ENCODE peak calls at places on chromosome 9, in nine cellular contexts. One of them, this sample, is unnamed.
A peak's percentile ranks its signal among the peaks of the same experiment; 100 is the strongest.

GRCh38 chr9:18684608-18685317 is 210.8 kb downstream of the ADAMTSL1 start:
- DNase-seq in GM20000: no peak
- DNase-seq in B cell: no peak
- DNase-seq in cardiac fibroblast: no peak
- DNase-seq in DMS153: no peak
- DNase-seq in bronchial epithelial cell: no peak
- DNase-seq in left ventricle myocardium inferior: no peak
- DNase-seq in HTR-8/SVneo: no peak
- DNase-seq in NCI-H460: no peak
- DNase-seq in this sample: no peak

GRCh38 chr9:22731786-22732185 is 285.2 kb downstream of the DMRTA1 start:
- DNase-seq in GM20000: no peak
- DNase-seq in B cell: no peak
- DNase-seq in cardiac fibroblast: no peak
- DNase-seq in DMS153: no peak
- DNase-seq in bronchial epithelial cell: no peak
- DNase-seq in left ventricle myocardium inferior: no peak
- DNase-seq in HTR-8/SVneo: no peak
- DNase-seq in NCI-H460: no peak
- DNase-seq in this sample: no peak

GRCh38 chr9:93198117-93198838 is 14.3 kb downstream of the WNK2 start:
- DNase-seq in GM20000: no peak
- DNase-seq in B cell: no peak
- DNase-seq in cardiac fibroblast: no peak
- DNase-seq in DMS153: peak; percentile 27
- DNase-seq in bronchial epithelial cell: no peak
- DNase-seq in left ventricle myocardium inferior: no peak
- DNase-seq in HTR-8/SVneo: no peak
- DNase-seq in NCI-H460: no peak
- DNase-seq in this sample: no peak

GRCh38 chr9:133799106-133799505 is 61.0 kb upstream of the SARDH start:
- DNase-seq in GM20000: no peak
- DNase-seq in B cell: no peak
- DNase-seq in cardiac fibroblast: no peak
- DNase-seq in DMS153: no peak
- DNase-seq in bronchial epithelial cell: no peak
- DNase-seq in left ventricle myocardium inferior: no peak
- DNase-seq in HTR-8/SVneo: no peak
- DNase-seq in NCI-H460: no peak
- DNase-seq in this sample: no peak

GRCh38 chr9:133163559-133164208 is at the start of gene GBGT1:
- DNase-seq in GM20000: peak; percentile 79
- DNase-seq in B cell: peak; percentile 81
- DNase-seq in cardiac fibroblast: peak; percentile 36
- DNase-seq in DMS153: no peak
- DNase-seq in bronchial epithelial cell: no peak
- DNase-seq in left ventricle myocardium inferior: peak; percentile 84
- DNase-seq in HTR-8/SVneo: peak; percentile 68
- DNase-seq in NCI-H460: no peak
- DNase-seq in this sample: no peak

GRCh38 chr9:120873512-120873911 is 3.5 kb downstream of the PHF19 start:
- DNase-seq in GM20000: no peak
- DNase-seq in B cell: no peak
- DNase-seq in cardiac fibroblast: no peak
- DNase-seq in DMS153: peak; percentile 54
- DNase-seq in bronchial epithelial cell: peak; percentile 93
- DNase-seq in left ventricle myocardium inferior: no peak
- DNase-seq in HTR-8/SVneo: no peak
- DNase-seq in NCI-H460: no peak
- DNase-seq in this sample: peak; percentile 59

GRCh38 chr9:119322137-119322695 is 47.0 kb downstream of the BRINP1 start:
- DNase-seq in GM20000: no peak
- DNase-seq in B cell: no peak
- DNase-seq in cardiac fibroblast: no peak
- DNase-seq in DMS153: no peak
- DNase-seq in bronchial epithelial cell: no peak
- DNase-seq in left ventricle myocardium inferior: peak; percentile 29
- DNase-seq in HTR-8/SVneo: no peak
- DNase-seq in NCI-H460: no peak
- DNase-seq in this sample: no peak

GRCh38 chr9:135151905-135152304 is 64.4 kb downstream of the OLFM1 start:
- DNase-seq in GM20000: no peak
- DNase-seq in B cell: no peak
- DNase-seq in cardiac fibroblast: no peak
- DNase-seq in DMS153: no peak
- DNase-seq in bronchial epithelial cell: no peak
- DNase-seq in left ventricle myocardium inferior: no peak
- DNase-seq in HTR-8/SVneo: no peak
- DNase-seq in NCI-H460: no peak
- DNase-seq in this sample: no peak

GRCh38 chr9:110255064-110255416 is 1.3 kb downstream of the TXN start:
- DNase-seq in GM20000: no peak
- DNase-seq in B cell: no peak
- DNase-seq in cardiac fibroblast: no peak
- DNase-seq in DMS153: no peak
- DNase-seq in bronchial epithelial cell: no peak
- DNase-seq in left ventricle myocardium inferior: no peak
- DNase-seq in HTR-8/SVneo: no peak
- DNase-seq in NCI-H460: no peak
- DNase-seq in this sample: no peak

GRCh38 chr9:36959681-36960574 is 74.1 kb downstream of the PAX5 start:
- DNase-seq in GM20000: no peak
- DNase-seq in B cell: no peak
- DNase-seq in cardiac fibroblast: no peak
- DNase-seq in DMS153: no peak
- DNase-seq in bronchial epithelial cell: peak; percentile 17
- DNase-seq in left ventricle myocardium inferior: no peak
- DNase-seq in HTR-8/SVneo: no peak
- DNase-seq in NCI-H460: no peak
- DNase-seq in this sample: no peak

GRCh38 chr9:18385676-18386075 is 88.3 kb upstream of the ADAMTSL1 start:
- DNase-seq in GM20000: no peak
- DNase-seq in B cell: no peak
- DNase-seq in cardiac fibroblast: no peak
- DNase-seq in DMS153: no peak
- DNase-seq in bronchial epithelial cell: no peak
- DNase-seq in left ventricle myocardium inferior: no peak
- DNase-seq in HTR-8/SVneo: no peak
- DNase-seq in NCI-H460: no peak
- DNase-seq in this sample: no peak

GRCh38 chr9:118640836-118641557 is 728.2 kb downstream of the BRINP1 start:
- DNase-seq in GM20000: no peak
- DNase-seq in B cell: no peak
- DNase-seq in cardiac fibroblast: no peak
- DNase-seq in DMS153: no peak
- DNase-seq in bronchial epithelial cell: peak; percentile 28
- DNase-seq in left ventricle myocardium inferior: no peak
- DNase-seq in HTR-8/SVneo: no peak
- DNase-seq in NCI-H460: no peak
- DNase-seq in this sample: no peak

GRCh38 chr9:35193762-35194161 is 32.0 kb downstream of the UNC13B start:
- DNase-seq in GM20000: no peak
- DNase-seq in B cell: no peak
- DNase-seq in cardiac fibroblast: peak; percentile 2
- DNase-seq in DMS153: no peak
- DNase-seq in bronchial epithelial cell: no peak
- DNase-seq in left ventricle myocardium inferior: no peak
- DNase-seq in HTR-8/SVneo: no peak
- DNase-seq in NCI-H460: no peak
- DNase-seq in this sample: no peak

GRCh38 chr9:93501406-93501805 is 48.0 kb upstream of the FAM120AOS start:
- DNase-seq in GM20000: no peak
- DNase-seq in B cell: no peak
- DNase-seq in cardiac fibroblast: no peak
- DNase-seq in DMS153: no peak
- DNase-seq in bronchial epithelial cell: peak; percentile 11
- DNase-seq in left ventricle myocardium inferior: no peak
- DNase-seq in HTR-8/SVneo: peak; percentile 5
- DNase-seq in NCI-H460: no peak
- DNase-seq in this sample: no peak

GRCh38 chr9:70004310-70004709 is 39.3 kb upstream of the MAMDC2 start:
- DNase-seq in GM20000: no peak
- DNase-seq in B cell: no peak
- DNase-seq in cardiac fibroblast: no peak
- DNase-seq in DMS153: no peak
- DNase-seq in bronchial epithelial cell: no peak
- DNase-seq in left ventricle myocardium inferior: no peak
- DNase-seq in HTR-8/SVneo: no peak
- DNase-seq in NCI-H460: no peak
- DNase-seq in this sample: no peak

GRCh38 chr9:37987467-37987981 is 81.5 kb downstream of the SHB start:
- DNase-seq in GM20000: no peak
- DNase-seq in B cell: no peak
- DNase-seq in cardiac fibroblast: no peak
- DNase-seq in DMS153: no peak
- DNase-seq in bronchial epithelial cell: no peak
- DNase-seq in left ventricle myocardium inferior: peak; percentile 47
- DNase-seq in HTR-8/SVneo: no peak
- DNase-seq in NCI-H460: no peak
- DNase-seq in this sample: no peak